ENCODE peak calls at places on chromosomes 11 and 22, in four cellular contexts. S is naive thymus-derived CD4-positive, alpha-beta T cell; B is lung; L is CD4-positive, alpha-beta memory T cell. F is an unnamed sample.
A peak's percentile ranks its signal among the peaks of the same experiment; 100 is the strongest.

GRCh38 chr22:42856179-42856864 is 751 bp downstream of the ARFGAP3 start:
- DNase-seq in S (peak; percentile 61), B (peak; percentile 61), L (peak; percentile 68), F (peak; percentile 31)

GRCh38 chr11:72704028-72704782 is 30.0 kb upstream of the PDE2A start:
- DNase-seq in S (no peak), B (no peak), L (no peak), F (no peak)

GRCh38 chr11:1875093-1875785 is 16.5 kb downstream of the PRR33 start:
- DNase-seq in S (no peak), B (no peak), L (peak; percentile 24), F (no peak)

GRCh38 chr11:6625832-6626420 is 6.7 kb upstream of the TPP1 start:
- DNase-seq in S (no peak), B (no peak), L (no peak), F (no peak)

GRCh38 chr11:102882389-102883024 is 7.7 kb upstream of the MMP12 start:
- DNase-seq in S (no peak), B (no peak), L (no peak), F (no peak)

GRCh38 chr11:27720277-27720830 is 20.1 kb upstream of the BDNF start:
- DNase-seq in S (no peak), B (no peak), L (no peak), F (no peak)

GRCh38 chr11:102990145-102990544 is 34.6 kb upstream of the MMP13 start:
- DNase-seq in S (no peak), B (no peak), L (no peak), F (no peak)

GRCh38 chr11:100777118-100777517 is 90.0 kb downstream of the ARHGAP42 start:
- DNase-seq in S (no peak), B (no peak), L (no peak), F (no peak)

GRCh38 chr11:124670732-124671131 is 2.8 kb downstream of the SIAE start:
- DNase-seq in S (peak; percentile 77), B (no peak), L (peak; percentile 73), F (peak; percentile 14)

GRCh38 chr11:96324912-96325311 is 18.1 kb downstream of the MAML2 start:
- DNase-seq in S (no peak), B (no peak), L (no peak), F (no peak)

GRCh38 chr22:50304528-50305392 is 2.7 kb downstream of the PLXNB2 start:
- DNase-seq in S (no peak), B (no peak), L (no peak), F (no peak)

GRCh38 chr11:8260202-8260996 is 3.3 kb downstream of the LMO1 start:
- DNase-seq in S (no peak), B (no peak), L (no peak), F (no peak)

GRCh38 chr11:29685361-29685760 is 331.5 kb downstream of the KCNA4 start:
- DNase-seq in S (no peak), B (no peak), L (no peak), F (no peak)

GRCh38 chr11:16767957-16768356 is 29.5 kb downstream of the C11orf58 start:
- DNase-seq in S (no peak), B (no peak), L (no peak), F (no peak)

GRCh38 chr11:95088946-95089619 is 563 bp upstream of the ENDOD1 start:
- DNase-seq in S (no peak), B (no peak), L (peak; percentile 61), F (no peak)

GRCh38 chr11:101439488-101439887 is 144.3 kb downstream of the TRPC6 start:
- DNase-seq in S (no peak), B (no peak), L (no peak), F (no peak)

GRCh38 chr11:132334769-132335280 is 964.4 kb downstream of the NTM start:
- DNase-seq in S (no peak), B (no peak), L (no peak), F (no peak)
- H3K27me3 ChIP-seq in S (no peaks in the 10 kb centered on the region), B (no peaks in the 10 kb centered on the region), L (no peaks in the 10 kb centered on the region), F (no peaks in the 10 kb centered on the region)

DNA sequence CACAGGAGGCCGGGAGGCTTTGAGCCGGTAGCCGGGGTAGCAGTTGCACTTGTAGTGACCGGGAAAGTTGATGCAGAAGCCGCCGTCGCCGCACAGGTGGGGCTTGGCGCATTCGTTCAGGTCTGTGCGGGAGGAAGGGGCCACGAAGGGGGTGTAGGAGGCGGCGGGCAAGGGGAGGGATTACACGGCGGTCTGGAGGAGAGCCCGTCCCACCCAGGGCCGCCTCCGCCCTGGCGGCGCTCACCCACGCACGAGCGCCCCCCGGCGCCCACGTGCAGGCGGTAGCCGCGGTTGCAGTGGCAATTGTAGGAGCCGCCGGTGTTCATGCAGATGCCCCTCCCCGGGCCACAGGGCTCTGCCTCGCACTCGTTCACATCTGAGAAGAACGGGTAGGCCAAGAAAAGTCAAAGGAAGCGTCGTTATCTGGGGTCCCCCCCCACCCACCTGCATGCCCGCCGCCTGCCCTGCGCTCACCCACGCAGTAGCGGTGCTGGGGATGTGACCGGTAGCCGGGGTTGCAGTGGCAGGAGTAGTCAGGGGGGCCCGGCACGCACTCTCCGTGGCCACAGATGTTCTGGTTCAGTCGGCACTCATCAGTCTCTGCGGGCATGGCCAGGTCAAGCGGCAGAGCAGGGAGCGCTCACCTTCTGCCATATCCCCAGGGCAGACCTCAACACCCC is 10.6 kb downstream of the LTBP3 start:
- DNase-seq in S (no peak), B (no peak), L (peak; percentile 58), F (no peak)
- H3K27ac ChIP-seq in S (peak overlapping the region; percentile 75), B (no peak overlapping the region), L (peak overlapping the region; percentile 59), F (peak overlapping the region; percentile 71)

DNA sequence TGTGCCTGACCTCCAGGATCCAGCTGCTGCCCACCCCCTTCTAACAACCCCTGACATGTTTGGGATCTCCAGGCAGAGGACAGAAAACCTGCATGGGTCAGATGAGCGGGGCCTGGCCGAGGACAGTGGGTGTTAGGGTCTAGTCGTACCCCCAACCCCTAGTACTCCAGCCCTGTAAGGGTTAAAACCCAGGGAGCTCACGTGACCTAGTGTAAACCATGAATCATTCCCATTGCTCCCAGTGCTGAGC is 89.1 kb upstream of the CRYBB3 start:
- DNase-seq in S (no peak), B (no peak), L (no peak), F (no peak)
- H3K4me3 ChIP-seq in S (peak overlapping the region; percentile 87), B (no peak overlapping the region), L (peak overlapping the region; percentile 33), F (peak overlapping the region; percentile 69)

GRCh38 chr11:134273317-134273712 is 2.9 kb upstream of the GLB1L3 start:
- DNase-seq in S (no peak), B (no peak), L (no peak), F (no peak)
- H3K27me3 ChIP-seq in S (no peaks in the 10 kb centered on the region), B (peaks cover 6% of the 10 kb centered on the region), L (no peaks in the 10 kb centered on the region), F (no peaks in the 10 kb centered on the region)

DNA sequence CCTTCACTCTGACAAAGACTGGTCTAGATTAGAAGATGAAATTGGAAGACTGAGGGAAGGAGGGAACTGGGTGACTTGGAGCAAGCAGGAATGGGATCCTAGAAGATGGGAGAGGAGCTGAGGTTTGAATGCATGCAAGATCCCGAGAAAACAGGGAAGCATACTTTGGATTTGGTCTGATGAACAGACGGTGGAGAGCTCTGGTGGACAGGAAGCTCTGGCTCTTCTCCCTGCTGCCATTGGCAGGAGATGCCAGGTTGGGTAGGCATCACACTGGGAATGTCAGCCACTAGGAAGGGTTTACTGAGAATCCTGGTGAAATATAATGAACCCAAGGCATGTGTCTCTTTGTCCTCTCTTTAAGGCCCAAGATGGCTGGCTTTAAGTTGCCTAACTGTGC is 16.5 kb downstream of the NAV2 start:
- DNase-seq in S (no peak), B (no peak), L (no peak), F (no peak)
- H3K27ac ChIP-seq in S (no peak overlapping the region), B (no peak overlapping the region), L (no peak overlapping the region), F (no peak overlapping the region)

GRCh38 chr22:30718491-30718890 is 23.8 kb downstream of the OSBP2 start:
- DNase-seq in S (no peak), B (no peak), L (no peak), F (no peak)
- H3K4me3 ChIP-seq in S (no peak overlapping the region), B (no peak overlapping the region), L (no peak overlapping the region), F (no peak overlapping the region)